ENCODE peak calls at places on chromosomes 13 and 19, in ten cellular contexts. U is C1 segment of cervical spinal cord; R is nephron progenitor cell; M is DMS153; C is T-helper 9 cell; W is stimulated activated CD4-positive, alpha-beta T cell treated with anti-CD3 and anti-CD28 coated beads, Interleukin-1b, Interleukin-23, amount 100 ng/mL, for 24 hours; O is breast epithelium; K is COR-L47; P is NAMALWA; A is mesendoderm. Q is an unnamed sample.

GRCh38 chr13:113904411-113904810 is 40.5 kb upstream of the GAS6 start:
- DNase-seq in U (peak; percentile 37), R (no peak), M (peak; percentile 4), C (peak; percentile 9), W (no peak), O (peak; percentile 15), K (peak; percentile 46), P (peak; percentile 48), A (peak; percentile 67), Q (peak; percentile 21)

GRCh38 chr19:5801796-5802616 is 2.9 kb upstream of the NRTN start:
- DNase-seq in U (no peak), R (peak; percentile 88), M (no peak), C (no peak), W (no peak), O (no peak), K (no peak), P (peak; percentile 51), A (peak; percentile 88), Q (no peak)

GRCh38 chr19:53907193-53907581 is 1.9 kb upstream of the CACNG7 start:
- DNase-seq in U (no peak), R (no peak), M (no peak), C (no peak), W (no peak), O (no peak), K (no peak), P (no peak), A (no peak), Q (no peak)

GRCh38 chr19:10952809-10953208 is 8.0 kb upstream of the SMARCA4 start:
- DNase-seq in U (no peak), R (no peak), M (peak; percentile 66), C (no peak), W (no peak), O (peak; percentile 68), K (no peak), P (no peak), A (no peak), Q (no peak)

GRCh38 chr19:55439052-55439451 is 4.0 kb downstream of the SHISA7 start:
- DNase-seq in U (no peak), R (no peak), M (no peak), C (no peak), W (no peak), O (no peak), K (no peak), P (no peak), A (no peak), Q (no peak)

GRCh38 chr13:106617561-106617960 is 49.6 kb upstream of the ARGLU1 start:
- DNase-seq in U (no peak), R (no peak), M (no peak), C (no peak), W (no peak), O (no peak), K (no peak), P (no peak), A (peak; percentile 97), Q (peak; percentile 89)

GRCh38 chr19:12801466-12802266 is at the start of the genes PRDX2 and THSD8:
- DNase-seq in U (peak; percentile 80), R (peak; percentile 88), M (peak; percentile 28), C (peak; percentile 56), W (peak; percentile 65), O (no peak), K (peak; percentile 86), P (peak; percentile 73), A (peak; percentile 79), Q (no peak)

GRCh38 chr19:41192574-41193419 is at the start of gene CYP2S1:
- DNase-seq in U (no peak), R (peak; percentile 65), M (no peak), C (peak; percentile 7), W (no peak), O (no peak), K (no peak), P (no peak), A (peak; percentile 87), Q (no peak)

GRCh38 chr19:13115936-13116281 is 631 bp downstream of the TRMT1 start:
- DNase-seq in U (no peak), R (peak; percentile 40), M (no peak), C (no peak), W (no peak), O (no peak), K (no peak), P (no peak), A (no peak), Q (no peak)

GRCh38 chr19:6278740-6279619 is 795 bp downstream of the MLLT1 start:
- DNase-seq in U (no peak), R (no peak), M (no peak), C (no peak), W (no peak), O (no peak), K (no peak), P (peak; percentile 23), A (no peak), Q (no peak)

GRCh38 chr19:3699071-3699740 is 1.1 kb downstream of the PIP5K1C start:
- DNase-seq in U (peak; percentile 73), R (peak; percentile 35), M (no peak), C (no peak), W (no peak), O (no peak), K (no peak), P (peak; percentile 36), A (no peak), Q (no peak)